ENCODE peak calls at places on chromosomes 13 and 19, in six cellular contexts. Q is germinal center, O is aorta, M is EH, T is renal cortical epithelial cell, F is fibroblast of mammary gland. C is an unnamed sample.

GRCh38 chr13:59111711-59112110 is 1052.0 kb downstream of the DIAPH3 start:
- DNase-seq in Q (no peak), O (no peak), M (peak; percentile 73), T (peak; percentile 28), F (peak; percentile 51), C (peak; percentile 65)

GRCh38 chr19:294819-295686 is 3.9 kb upstream of the PLPP2 start:
- DNase-seq in Q (peak; percentile 66), O (peak; percentile 83), M (peak; percentile 41), T (no peak), F (peak; percentile 10), C (peak; percentile 57)

GRCh38 chr19:1173160-1173844 is 766 bp downstream of the SBNO2 start:
- DNase-seq in Q (peak; percentile 28), O (peak; percentile 83), M (no peak), T (no peak), F (no peak), C (peak; percentile 58)

GRCh38 chr19:4295972-4296771 is 6.0 kb downstream of the TMIGD2 start:
- DNase-seq in Q (no peak), O (no peak), M (no peak), T (no peak), F (no peak), C (no peak)

GRCh38 chr19:38686530-38686888 is 39.1 kb downstream of the ACTN4 start:
- DNase-seq in Q (peak; percentile 37), O (no peak), M (no peak), T (no peak), F (no peak), C (no peak)

GRCh38 chr13:35768551-35768950 is 292.1 kb upstream of the MAB21L1 start:
- DNase-seq in Q (no peak), O (no peak), M (peak; percentile 93), T (peak; percentile 56), F (peak; percentile 67), C (peak; percentile 92)

GRCh38 chr13:33610471-33611015 is 207.4 kb upstream of the RFC3 start:
- DNase-seq in Q (no peak), O (peak; percentile 89), M (no peak), T (peak; percentile 53), F (no peak), C (no peak)

GRCh38 chr13:30112602-30113435 is 194.5 kb downstream of the KATNAL1 start:
- DNase-seq in Q (peak; percentile 84), O (peak; percentile 92), M (peak; percentile 86), T (peak; percentile 80), F (peak; percentile 93), C (peak; percentile 97)